ENCODE peak calls at places on chromosome 22, in four cellular contexts. One of them, this sample, is unnamed.

GRCh38 chr22:29306175-29306829 is at the start of gene GAS2L1:
- DNase-seq in H1: peak
- DNase-seq in mesendoderm: peak
- DNase-seq in mesenchymal stem cell: peak
- DNase-seq in this sample: peak

GRCh38 chr22:39839917-39840510 is 53.5 kb downstream of the ENTHD1 start:
- DNase-seq in H1: no peak
- DNase-seq in mesendoderm: no peak
- DNase-seq in mesenchymal stem cell: no peak
- DNase-seq in this sample: no peak

GRCh38 chr22:30132290-30132996 is 52.2 kb downstream of the HORMAD2 start:
- DNase-seq in H1: no peak
- DNase-seq in mesendoderm: no peak
- DNase-seq in mesenchymal stem cell: no peak
- DNase-seq in this sample: no peak

GRCh38 chr22:31436132-31436531 is 36.7 kb downstream of the DRG1 start:
- DNase-seq in H1: no peak
- DNase-seq in mesendoderm: no peak
- DNase-seq in mesenchymal stem cell: no peak
- DNase-seq in this sample: no peak

GRCh38 chr22:48567213-48567975 is 1260.3 kb downstream of the BRD1 start:
- DNase-seq in H1: no peak
- DNase-seq in mesendoderm: no peak
- DNase-seq in mesenchymal stem cell: no peak
- DNase-seq in this sample: no peak

GRCh38 chr22:31637375-31637937 is 24.6 kb downstream of the PISD start:
- DNase-seq in H1: no peak
- DNase-seq in mesendoderm: no peak
- DNase-seq in mesenchymal stem cell: no peak
- DNase-seq in this sample: no peak

GRCh38 chr22:44329179-44329796 is 16.5 kb upstream of the SHISAL1 start:
- DNase-seq in H1: no peak
- DNase-seq in mesendoderm: no peak
- DNase-seq in mesenchymal stem cell: no peak
- DNase-seq in this sample: peak

GRCh38 chr22:44458044-44459020 is 39.7 kb downstream of the RTL6 start:
- DNase-seq in H1: no peak
- DNase-seq in mesendoderm: no peak
- DNase-seq in mesenchymal stem cell: no peak
- DNase-seq in this sample: no peak

GRCh38 chr22:46003271-46004091 is 26.5 kb upstream of the WNT7B start:
- DNase-seq in H1: no peak
- DNase-seq in mesendoderm: no peak
- DNase-seq in mesenchymal stem cell: no peak
- DNase-seq in this sample: no peak

GRCh38 chr22:28560005-28560742 is 119.5 kb downstream of the TTC28 start:
- DNase-seq in H1: no peak
- DNase-seq in mesendoderm: peak
- DNase-seq in mesenchymal stem cell: peak
- DNase-seq in this sample: peak

GRCh38 chr22:50700387-50701075 is 27.9 kb downstream of the SHANK3 start:
- DNase-seq in H1: no peak
- DNase-seq in mesendoderm: no peak
- DNase-seq in mesenchymal stem cell: no peak
- DNase-seq in this sample: no peak

GRCh38 chr22:40019100-40019499 is 24.3 kb downstream of the FAM83F start:
- DNase-seq in H1: no peak
- DNase-seq in mesendoderm: no peak
- DNase-seq in mesenchymal stem cell: no peak
- DNase-seq in this sample: no peak

GRCh38 chr22:39715778-39716495 is 145.4 kb downstream of the CACNA1I start:
- DNase-seq in H1: no peak
- DNase-seq in mesendoderm: no peak
- DNase-seq in mesenchymal stem cell: no peak
- DNase-seq in this sample: no peak

GRCh38 chr22:46549971-46550641 is 12.7 kb upstream of the CELSR1 start:
- DNase-seq in H1: no peak
- DNase-seq in mesendoderm: no peak
- DNase-seq in mesenchymal stem cell: no peak
- DNase-seq in this sample: no peak

GRCh38 chr22:20080776-20081654 is 974 bp downstream of the DGCR8 start:
- DNase-seq in H1: no peak
- DNase-seq in mesendoderm: peak
- DNase-seq in mesenchymal stem cell: peak
- DNase-seq in this sample: peak

GRCh38 chr22:37529652-37530345 is 10.6 kb upstream of the CARD10 start:
- DNase-seq in H1: no peak
- DNase-seq in mesendoderm: no peak
- DNase-seq in mesenchymal stem cell: no peak
- DNase-seq in this sample: no peak

GRCh38 chr22:29521526-29521925 is 32.0 kb downstream of the THOC5 start:
- DNase-seq in H1: no peak
- DNase-seq in mesendoderm: no peak
- DNase-seq in mesenchymal stem cell: no peak
- DNase-seq in this sample: no peak

GRCh38 chr22:19448739-19449421 is 1.4 kb upstream of the C22orf39 start:
- DNase-seq in H1: no peak
- DNase-seq in mesendoderm: peak
- DNase-seq in mesenchymal stem cell: no peak
- DNase-seq in this sample: no peak

GRCh38 chr22:46595545-46595944 is 24.6 kb upstream of the GRAMD4 start:
- DNase-seq in H1: no peak
- DNase-seq in mesendoderm: no peak
- DNase-seq in mesenchymal stem cell: no peak
- DNase-seq in this sample: no peak

GRCh38 chr22:45242778-45243191 is 2.1 kb upstream of the KIAA0930 start:
- DNase-seq in H1: no peak
- DNase-seq in mesendoderm: peak
- DNase-seq in mesenchymal stem cell: no peak
- DNase-seq in this sample: no peak

GRCh38 chr22:22802346-22802970 is 85.2 kb upstream of the IGLL5 start:
- DNase-seq in H1: peak
- DNase-seq in mesendoderm: peak
- DNase-seq in mesenchymal stem cell: no peak
- DNase-seq in this sample: no peak

GRCh38 chr22:30277547-30278344 is 11.1 kb upstream of the OSM start:
- DNase-seq in H1: no peak
- DNase-seq in mesendoderm: no peak
- DNase-seq in mesenchymal stem cell: peak
- DNase-seq in this sample: peak

GRCh38 chr22:38080847-38081635 is 2.9 kb downstream of the SLC16A8 start:
- DNase-seq in H1: peak
- DNase-seq in mesendoderm: peak
- DNase-seq in mesenchymal stem cell: peak
- DNase-seq in this sample: peak

GRCh38 chr22:23556026-23556620 is 24.0 kb downstream of the IGLL1 start:
- DNase-seq in H1: no peak
- DNase-seq in mesendoderm: no peak
- DNase-seq in mesenchymal stem cell: no peak
- DNase-seq in this sample: no peak

GRCh38 chr22:31627223-31627731 is 34.7 kb downstream of the PISD start:
- DNase-seq in H1: no peak
- DNase-seq in mesendoderm: no peak
- DNase-seq in mesenchymal stem cell: no peak
- DNase-seq in this sample: no peak

GRCh38 chr22:38412435-38413084 is 42.4 kb downstream of the KCNJ4 start:
- DNase-seq in H1: peak
- DNase-seq in mesendoderm: no peak
- DNase-seq in mesenchymal stem cell: no peak
- DNase-seq in this sample: no peak

GRCh38 chr22:46079093-46079860 is 71.0 kb upstream of the PPARA start:
- DNase-seq in H1: no peak
- DNase-seq in mesendoderm: no peak
- DNase-seq in mesenchymal stem cell: no peak
- DNase-seq in this sample: no peak

GRCh38 chr22:21937821-21938070 is 14.9 kb downstream of the PPM1F start:
- DNase-seq in H1: no peak
- DNase-seq in mesendoderm: no peak
- DNase-seq in mesenchymal stem cell: no peak
- DNase-seq in this sample: peak

GRCh38 chr22:22075382-22076163 is 93.0 kb upstream of the TOP3B start:
- DNase-seq in H1: no peak
- DNase-seq in mesendoderm: no peak
- DNase-seq in mesenchymal stem cell: no peak
- DNase-seq in this sample: no peak

GRCh38 chr22:45882881-45883810 is 93.8 kb downstream of the WNT7B start:
- DNase-seq in H1: no peak
- DNase-seq in mesendoderm: no peak
- DNase-seq in mesenchymal stem cell: no peak
- DNase-seq in this sample: no peak

GRCh38 chr22:46421272-46421671 is 85.8 kb downstream of the TRMU start:
- DNase-seq in H1: no peak
- DNase-seq in mesendoderm: no peak
- DNase-seq in mesenchymal stem cell: no peak
- DNase-seq in this sample: no peak

GRCh38 chr22:30434775-30435315 is 9.3 kb downstream of the MTFP1 start:
- DNase-seq in H1: no peak
- DNase-seq in mesendoderm: no peak
- DNase-seq in mesenchymal stem cell: no peak
- DNase-seq in this sample: no peak

GRCh38 chr22:30773919-30774318 is 79.2 kb downstream of the OSBP2 start:
- DNase-seq in H1: no peak
- DNase-seq in mesendoderm: no peak
- DNase-seq in mesenchymal stem cell: no peak
- DNase-seq in this sample: no peak

GRCh38 chr22:31639640-31640039 is 22.4 kb downstream of the PISD start:
- DNase-seq in H1: no peak
- DNase-seq in mesendoderm: no peak
- DNase-seq in mesenchymal stem cell: no peak
- DNase-seq in this sample: no peak

GRCh38 chr22:30212996-30213441 is 33.5 kb downstream of the LIF start:
- DNase-seq in H1: no peak
- DNase-seq in mesendoderm: no peak
- DNase-seq in mesenchymal stem cell: peak
- DNase-seq in this sample: no peak

GRCh38 chr22:30816413-30816812 is 121.7 kb downstream of the OSBP2 start:
- DNase-seq in H1: no peak
- DNase-seq in mesendoderm: no peak
- DNase-seq in mesenchymal stem cell: no peak
- DNase-seq in this sample: no peak

GRCh38 chr22:20174785-20175596 is 24.1 kb upstream of the CCDC188 start:
- DNase-seq in H1: no peak
- DNase-seq in mesendoderm: peak
- DNase-seq in mesenchymal stem cell: no peak
- DNase-seq in this sample: peak

GRCh38 chr22:22810018-22810427 is 77.6 kb upstream of the IGLL5 start:
- DNase-seq in H1: no peak
- DNase-seq in mesendoderm: no peak
- DNase-seq in mesenchymal stem cell: no peak
- DNase-seq in this sample: peak

DNA sequence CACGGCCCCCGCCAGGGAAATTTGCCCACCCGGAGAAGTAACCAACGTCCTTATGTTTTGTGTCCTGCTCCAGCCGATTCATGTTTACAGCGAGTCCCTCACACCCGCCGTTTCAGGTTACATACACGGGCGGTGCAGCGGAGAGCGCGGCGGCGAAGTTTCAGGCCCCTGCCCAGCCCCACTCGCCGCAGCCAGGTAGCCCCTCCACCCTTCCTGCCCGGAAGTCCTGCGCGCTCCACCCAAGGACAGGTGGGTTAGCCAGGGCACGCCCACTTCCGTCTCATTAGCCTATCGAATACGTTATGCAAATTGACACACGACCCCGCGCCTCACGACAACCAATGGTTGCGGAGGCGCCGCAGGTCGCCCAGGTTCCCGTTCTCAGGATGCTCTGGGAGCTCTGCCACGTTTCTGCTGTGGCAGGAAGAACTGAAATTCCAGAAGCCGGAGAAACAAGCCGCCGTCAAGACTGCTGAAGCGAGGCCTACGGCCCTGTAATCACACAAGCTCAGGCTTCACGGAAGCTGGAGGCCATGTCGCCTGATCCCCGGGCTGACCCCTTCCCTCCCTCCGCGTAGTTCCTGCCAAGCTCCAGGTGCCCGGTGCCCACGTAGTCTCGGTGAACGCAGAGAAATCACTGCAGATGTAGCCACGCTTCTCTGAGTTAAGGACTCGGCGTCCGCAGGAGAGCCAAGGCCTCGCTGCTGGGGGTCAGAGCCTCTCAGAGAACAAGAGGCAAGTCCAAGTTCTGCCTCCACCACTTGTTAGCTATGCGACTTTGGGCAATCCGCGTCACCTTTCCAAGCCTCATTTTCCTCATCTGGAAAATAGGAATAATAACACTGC is 22.4 kb upstream of the MYH9 start:
- DNase-seq in H1: peak
- DNase-seq in mesendoderm: peak
- DNase-seq in mesenchymal stem cell: peak
- DNase-seq in this sample: no peak
- H2BK5ac ChIP-seq in H1: peak
- H2BK5ac ChIP-seq in mesendoderm: peak
- H2BK5ac ChIP-seq in mesenchymal stem cell: peak
- H2BK5ac ChIP-seq in this sample: no peak

GRCh38 chr22:41447435-41448188 is 1.0 kb upstream of the TOB2 start:
- DNase-seq in H1: peak
- DNase-seq in mesendoderm: peak
- DNase-seq in mesenchymal stem cell: peak
- DNase-seq in this sample: peak
- H2BK5ac ChIP-seq in H1: peak
- H2BK5ac ChIP-seq in mesendoderm: peak
- H2BK5ac ChIP-seq in mesenchymal stem cell: peak
- H2BK5ac ChIP-seq in this sample: peak

DNA sequence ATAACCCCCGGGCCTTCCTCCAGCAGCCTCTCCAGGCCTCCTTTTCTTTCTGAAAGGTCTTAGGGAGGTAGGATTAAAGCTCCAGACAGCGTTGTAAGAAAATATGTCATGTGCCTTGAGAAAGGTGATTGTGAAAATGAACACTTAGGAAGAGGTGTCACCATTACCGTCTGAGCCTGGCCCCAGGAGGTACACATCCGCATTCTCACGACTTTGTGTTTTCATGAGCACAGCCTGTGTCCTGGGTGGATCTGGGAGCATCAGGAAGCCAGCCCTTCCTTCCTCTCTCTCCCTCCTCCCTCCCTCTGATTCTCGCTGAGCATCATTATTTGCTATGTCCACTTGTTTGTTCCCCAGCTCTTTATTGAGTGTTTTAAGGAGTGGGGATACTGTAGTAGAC is 105.1 kb upstream of the CRYBB3 start:
- DNase-seq in H1: no peak
- DNase-seq in mesendoderm: no peak
- DNase-seq in mesenchymal stem cell: no peak
- DNase-seq in this sample: no peak
- H2BK5ac ChIP-seq in H1: no peak
- H2BK5ac ChIP-seq in mesendoderm: no peak
- H2BK5ac ChIP-seq in mesenchymal stem cell: no peak
- H2BK5ac ChIP-seq in this sample: no peak

GRCh38 chr22:32917577-32918375 is 116.3 kb downstream of the TIMP3 start:
- DNase-seq in H1: no peak
- DNase-seq in mesendoderm: no peak
- DNase-seq in mesenchymal stem cell: peak
- DNase-seq in this sample: no peak
- H2BK5ac ChIP-seq in H1: no peak
- H2BK5ac ChIP-seq in mesendoderm: no peak
- H2BK5ac ChIP-seq in mesenchymal stem cell: no peak
- H2BK5ac ChIP-seq in this sample: no peak